ENCODE peak calls at places on chromosomes 2 and 18, in seven cellular contexts. D is activated T-cell treated with anti-CD3 and anti-CD28 coated beads for 1 hour; S is astrocyte of the cerebellum; N is left cardiac atrium; Y is mesendoderm; T is NK-92 treated with Interleukin-12 subunit alpha and Interleukin-12 subunit beta, amount 100 ng/mL, for 24 hours; J is mesenteric fat pad. Q is an unnamed sample.

GRCh38 chr18:61471832-61472406 is 138.7 kb downstream of the CDH20 start:
- DNase-seq in D (no peak), S (no peak), N (no peak), Y (peak; percentile 27), T (no peak), J (no peak), Q (no peak)

GRCh38 chr2:38702413-38702812 is 36.5 kb downstream of the GALM start:
- DNase-seq in D (no peak), S (peak; percentile 68), N (no peak), Y (peak; percentile 56), T (no peak), J (no peak), Q (no peak)

GRCh38 chr2:135066710-135067109 is 14.6 kb downstream of the RAB3GAP1 start:
- DNase-seq in D (no peak), S (no peak), N (no peak), Y (no peak), T (no peak), J (no peak), Q (no peak)

GRCh38 chr2:60413069-60413818 is 140.2 kb downstream of the BCL11A start:
- DNase-seq in D (no peak), S (no peak), N (no peak), Y (no peak), T (no peak), J (no peak), Q (no peak)

GRCh38 chr2:20443276-20443920 is 3.5 kb upstream of the RHOB start:
- DNase-seq in D (no peak), S (no peak), N (no peak), Y (peak; percentile 72), T (no peak), J (peak; percentile 60), Q (no peak)

GRCh38 chr2:181457741-181458425 is 697 bp downstream of the ITGA4 start:
- DNase-seq in D (peak; percentile 19), S (no peak), N (peak; percentile 24), Y (peak; percentile 20), T (peak; percentile 57), J (peak; percentile 80), Q (no peak)

GRCh38 chr2:22011048-22011447 is 887.3 kb downstream of the TDRD15 start:
- DNase-seq in D (no peak), S (no peak), N (no peak), Y (no peak), T (no peak), J (no peak), Q (no peak)

GRCh38 chr2:127581516-127582490 is 46.3 kb downstream of the MYO7B start:
- DNase-seq in D (no peak), S (no peak), N (no peak), Y (no peak), T (no peak), J (peak; percentile 76), Q (no peak)

GRCh38 chr2:129074526-129074925 is 755.9 kb upstream of the HS6ST1 start:
- DNase-seq in D (no peak), S (no peak), N (no peak), Y (peak; percentile 29), T (no peak), J (no peak), Q (no peak)

GRCh38 chr2:88161446-88161845 is 8.7 kb upstream of the THNSL2 start:
- DNase-seq in D (no peak), S (no peak), N (no peak), Y (no peak), T (no peak), J (no peak), Q (no peak)

Q was measured in T follicular helper cell.